ENCODE peak calls at places on chromosomes 5 and 9, in four cellular contexts. W is HepG2, R is SK-N-SH, C is K562. N is an unnamed sample.

GRCh38 chr5:166834246-166834645 is 1457.2 kb upstream of the WWC1 start:
- DNase-seq in R (no peak), W (no peak), C (no peak), N (no peak)

GRCh38 chr5:142783601-142784291 is 13.6 kb downstream of the ARHGAP26 start:
- DNase-seq in W (no peak), C (no peak), R (peak), N (no peak)

GRCh38 chr9:90898229-90898628 is 96.6 kb downstream of the SYK start:
- DNase-seq in R (no peak), W (no peak), C (no peak), N (no peak)

GRCh38 chr5:103561670-103562069 is 919 bp downstream of the NUDT12 start:
- DNase-seq in R (no peak), C (peak), W (no peak), N (no peak)

GRCh38 chr9:79577969-79578723 is 6.4 kb downstream of the TLE4 start:
- DNase-seq in C (no peak), W (no peak), R (peak), N (no peak)

GRCh38 chr5:35851282-35851681 is 5.4 kb upstream of the IL7R start:
- DNase-seq in R (no peak), C (no peak), W (no peak), N (no peak)

GRCh38 chr5:74017786-74018211 is 391.8 kb downstream of the ARHGEF28 start:
- DNase-seq in W (no peak), C (no peak), R (no peak), N (no peak)

GRCh38 chr5:600551-601541 is 11.3 kb upstream of the CEP72 start:
- DNase-seq in R (no peak), C (no peak), W (no peak), N (no peak)

GRCh38 chr9:107989544-107989943 is 500.0 kb upstream of the KLF4 start:
- DNase-seq in C (no peak), W (no peak), R (no peak), N (no peak)

GRCh38 chr5:23468658-23469057 is 38.8 kb upstream of the PRDM9 start:
- DNase-seq in R (no peak), C (no peak), W (no peak), N (no peak)

GRCh38 chr9:136606687-136607333 is 55.9 kb upstream of the EGFL7 start:
- DNase-seq in W (no peak), C (no peak), R (no peak), N (no peak)

GRCh38 chr5:10760033-10760975 is 730 bp downstream of the DAP start:
- DNase-seq in C (peak), W (peak), R (peak), N (peak)

GRCh38 chr9:124695280-124695890 is 75.7 kb downstream of the NR6A1 start:
- DNase-seq in W (no peak), R (no peak), C (no peak), N (no peak)

GRCh38 chr5:14743601-14744295 is 79.2 kb downstream of the OTULIN start:
- DNase-seq in R (no peak), W (no peak), C (no peak), N (no peak)

GRCh38 chr5:14915291-14915976 is 43.9 kb upstream of the ANKH start:
- DNase-seq in R (no peak), W (peak), C (no peak), N (no peak)

GRCh38 chr5:83564069-83564749 is 92.7 kb downstream of the VCAN start:
- DNase-seq in C (peak), W (peak), R (peak), N (no peak)

GRCh38 chr5:17897776-17898175 is 263.5 kb downstream of the TAF11L14 start:
- DNase-seq in C (no peak), W (no peak), R (no peak), N (no peak)

GRCh38 chr9:90054810-90055209 is 450.0 kb downstream of the GADD45G start:
- DNase-seq in C (no peak), W (no peak), R (no peak), N (no peak)

GRCh38 chr9:99231708-99232107 is 9.6 kb downstream of the SEC61B start:
- DNase-seq in R (peak), C (peak), W (peak), N (peak)

GRCh38 chr9:72173080-72173479 is 23.8 kb downstream of the GDA start:
- DNase-seq in C (no peak), R (no peak), W (no peak), N (no peak)

GRCh38 chr5:52846443-52846842 is 58.7 kb downstream of the ITGA1 start:
- DNase-seq in R (no peak), C (no peak), W (no peak), N (no peak)

GRCh38 chr5:31362931-31363568 is 168.8 kb downstream of the DROSHA start:
- DNase-seq in R (no peak), W (no peak), C (no peak), N (no peak)

GRCh38 chr9:122053951-122054350 is 39.2 kb downstream of the TTLL11 start:
- DNase-seq in W (no peak), R (no peak), C (no peak), N (no peak)

GRCh38 chr9:78612089-78612488 is 315.2 kb downstream of the PSAT1 start:
- DNase-seq in C (no peak), R (no peak), W (no peak), N (no peak)

GRCh38 chr5:337565-338130 is 16.1 kb downstream of the AHRR start:
- DNase-seq in W (peak), R (peak), C (no peak), N (no peak)

GRCh38 chr9:129234491-129234890 is 56.4 kb upstream of the IER5L start:
- DNase-seq in W (no peak), R (no peak), C (no peak), N (no peak)

GRCh38 chr9:131912069-131912468 is 167.6 kb downstream of the MED27 start:
- DNase-seq in R (no peak), W (no peak), C (no peak), N (no peak)

GRCh38 chr5:126927424-126927823 is 102.9 kb downstream of the MARCHF3 start:
- DNase-seq in C (no peak), R (no peak), W (no peak), N (no peak)

GRCh38 chr9:113468716-113469448 is 5.4 kb downstream of the RGS3 start:
- DNase-seq in W (no peak), R (peak), C (no peak), N (no peak)
- TF ChIP-seq FOXJ3 in W (no peak), R (peak), C (no peak), N (no peak)

GRCh38 chr9:134775552-134775951 is 105.1 kb upstream of the FCN2 start:
- DNase-seq in R (no peak), C (no peak), W (no peak), N (no peak)
- TF ChIP-seq FOXJ3 in R (no peak), C (no peak), W (no peak), N (no peak)

GRCh38 chr5:150155258-150156032 is at the start of gene PDGFRB:
- DNase-seq in C (peak), R (peak), W (no peak), N (peak)
- TF ChIP-seq FOXJ3 in C (no peak), R (peak), W (no peak), N (no peak)

GRCh38 chr5:123036391-123037103 is at the start of gene PPIC:
- DNase-seq in C (peak), R (peak), W (peak), N (peak)
- TF ChIP-seq FOXJ3 in C (no peak), R (no peak), W (no peak), N (no peak)

GRCh38 chr5:98968056-98968564 is 39.3 kb upstream of the CHD1 start:
- DNase-seq in C (no peak), R (no peak), W (no peak), N (no peak)
- TF ChIP-seq FOXJ3 in C (no peak), R (no peak), W (no peak), N (no peak)

DNA sequence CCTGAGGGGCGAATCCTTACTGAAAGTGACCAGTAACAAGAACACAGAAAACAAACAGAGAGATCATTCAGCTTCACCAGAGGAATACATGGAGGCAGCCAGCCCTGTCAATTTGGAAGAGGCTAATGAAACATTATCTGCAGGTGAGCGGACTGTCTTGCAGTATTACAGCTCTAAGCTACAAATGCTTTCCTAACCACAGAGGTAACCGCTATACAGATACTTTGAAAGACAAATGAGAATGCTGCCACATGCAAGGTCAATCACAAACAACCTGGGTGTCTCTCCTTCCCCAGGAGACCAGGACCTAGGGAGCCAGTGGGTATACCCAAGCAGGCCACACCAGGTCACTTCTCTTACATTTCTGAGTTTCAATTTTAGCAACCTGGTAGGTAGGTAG is 30.2 kb downstream of the EFNA5 start:
- DNase-seq in W (no peak), C (no peak), R (no peak), N (no peak)
- TF ChIP-seq FOXJ3 in W (no peak), C (no peak), R (no peak), N (no peak)

GRCh38 chr9:70259512-70259802 is 679 bp downstream of the SMC5 start:
- DNase-seq in C (no peak), R (no peak), W (no peak), N (no peak)
- TF ChIP-seq FOXJ3 in C (no peak), R (no peak), W (no peak), N (no peak)

GRCh38 chr9:26310294-26310693 is 582.3 kb downstream of the CAAP1 start:
- DNase-seq in R (no peak), W (no peak), C (no peak), N (no peak)
- TF ChIP-seq FOXJ3 in R (no peak), W (no peak), C (no peak), N (no peak)

N was measured in WTC11.